ENCODE peak calls at places on chromosomes 7 and 10, in six cellular contexts. C is cardiac muscle cell; R is A549; Y is effector memory CD4-positive, alpha-beta T cell; M is fibroblast of lung; X is mesendoderm. Q is an unnamed sample.

GRCh38 chr10:93346712-93347111 is 135.4 kb downstream of the MYOF start:
- DNase-seq in M (peak; percentile 14), Y (no peak), C (no peak), R (no peak), X (peak; percentile 85), Q (no peak)

GRCh38 chr10:131346456-131346855 is 34.9 kb upstream of the TCERG1L start:
- DNase-seq in X (no peak), M (no peak), R (no peak), Y (no peak), C (no peak), Q (no peak)

GRCh38 chr10:131573256-131574215 is 262.0 kb upstream of the TCERG1L start:
- DNase-seq in M (no peak), X (no peak), C (no peak), Y (no peak), R (no peak), Q (no peak)

GRCh38 chr7:106767498-106768323 is 97.4 kb upstream of the PIK3CG start:
- DNase-seq in Y (no peak), X (no peak), C (no peak), M (peak; percentile 41), R (no peak), Q (no peak)

GRCh38 chr10:48765527-48765926 is 80.9 kb downstream of the WDFY4 start:
- DNase-seq in R (no peak), C (no peak), M (no peak), X (no peak), Y (no peak), Q (no peak)

GRCh38 chr10:107427021-107427420 is 262.5 kb upstream of the SORCS1 start:
- DNase-seq in M (no peak), C (no peak), R (no peak), X (no peak), Y (no peak), Q (no peak)

GRCh38 chr7:136018104-136018503 is 40.9 kb upstream of the MTPN start:
- DNase-seq in M (peak; percentile 35), X (no peak), Y (no peak), C (no peak), R (no peak), Q (no peak)

GRCh38 chr7:91182819-91183405 is 81.3 kb upstream of the FZD1 start:
- DNase-seq in X (no peak), C (no peak), R (no peak), M (peak; percentile 98), Y (no peak), Q (no peak)

GRCh38 chr10:29804025-29804852 is 169.5 kb upstream of the SVIL start:
- DNase-seq in Y (no peak), R (peak; percentile 82), X (no peak), C (no peak), M (peak; percentile 92), Q (peak; percentile 66)

GRCh38 chr10:44932338-44933116 is 21.4 kb downstream of the TMEM72 start:
- DNase-seq in X (peak; percentile 88), Y (peak; percentile 50), R (peak; percentile 36), C (peak; percentile 93), M (peak; percentile 68), Q (peak; percentile 56)

GRCh38 chr7:119123326-119123725 is 898.8 kb downstream of the ANKRD7 start:
- DNase-seq in Y (no peak), C (no peak), R (no peak), M (no peak), X (no peak), Q (no peak)

GRCh38 chr10:8053446-8054242 is 844 bp upstream of the GATA3 start:
- DNase-seq in M (peak; percentile 77), Y (peak; percentile 88), C (peak; percentile 97), R (peak; percentile 92), X (peak; percentile 95), Q (peak; percentile 55)

GRCh38 chr10:70132098-70133029 is at the start of gene AIFM2:
- DNase-seq in Y (no peak), R (peak; percentile 92), M (peak; percentile 71), C (peak; percentile 76), X (peak; percentile 78), Q (peak; percentile 40)

GRCh38 chr10:116787893-116788665 is 45.7 kb upstream of the HSPA12A start:
- DNase-seq in M (peak; percentile 63), X (peak; percentile 81), R (peak; percentile 49), C (peak; percentile 86), Y (peak; percentile 44), Q (peak; percentile 58)

GRCh38 chr7:81577642-81578349 is 192.1 kb downstream of the HGF start:
- DNase-seq in R (no peak), C (no peak), Y (no peak), X (no peak), M (no peak), Q (no peak)

GRCh38 chr10:921471-922414 is 9.8 kb downstream of the LARP4B start:
- DNase-seq in R (no peak), Y (no peak), X (no peak), C (no peak), M (peak; percentile 89), Q (no peak)

GRCh38 chr10:4780782-4781181 is 45.2 kb upstream of the AKR1E2 start:
- DNase-seq in X (peak; percentile 14), Y (no peak), M (peak; percentile 77), R (no peak), C (no peak), Q (no peak)

GRCh38 chr10:81013771-81014170 is 476.1 kb downstream of the SH2D4B start:
- DNase-seq in C (no peak), Y (no peak), X (no peak), M (no peak), R (no peak), Q (no peak)

GRCh38 chr7:129376076-129376777 is 58.0 kb upstream of the STRIP2 start:
- DNase-seq in R (peak; percentile 65), C (peak; percentile 56), M (peak; percentile 13), X (peak; percentile 38), Y (no peak), Q (peak; percentile 32)

GRCh38 chr7:26159243-26159642 is 7.2 kb downstream of the NFE2L3 start:
- DNase-seq in X (peak; percentile 74), M (peak; percentile 55), C (no peak), R (no peak), Y (no peak), Q (no peak)

GRCh38 chr7:17139081-17139480 is 159.4 kb upstream of the AHR start:
- DNase-seq in C (no peak), Y (no peak), R (no peak), X (no peak), M (no peak), Q (no peak)

GRCh38 chr7:48298779-48299178 is 127.5 kb downstream of the ABCA13 start:
- DNase-seq in M (peak; percentile 83), X (peak; percentile 5), Y (no peak), C (no peak), R (no peak), Q (no peak)

GRCh38 chr7:157508477-157508881 is 171.7 kb downstream of the DNAJB6 start:
- DNase-seq in X (no peak), M (no peak), Y (no peak), C (no peak), R (no peak), Q (no peak)

GRCh38 chr7:22787936-22788335 is 34.7 kb downstream of the TOMM7 start:
- DNase-seq in C (no peak), X (no peak), R (no peak), Y (no peak), M (peak; percentile 36), Q (no peak)

GRCh38 chr7:157522189-157522588 is 185.4 kb downstream of the DNAJB6 start:
- DNase-seq in M (no peak), X (no peak), C (no peak), Y (no peak), R (no peak), Q (no peak)

GRCh38 chr10:34565934-34566333 is 249.2 kb downstream of the PARD3 start:
- DNase-seq in C (no peak), Y (no peak), M (peak; percentile 84), R (no peak), X (peak; percentile 52), Q (no peak)

GRCh38 chr10:88315746-88316145 is 267.4 kb downstream of the RNLS start:
- DNase-seq in M (no peak), X (no peak), R (no peak), C (no peak), Y (no peak), Q (no peak)

DNA sequence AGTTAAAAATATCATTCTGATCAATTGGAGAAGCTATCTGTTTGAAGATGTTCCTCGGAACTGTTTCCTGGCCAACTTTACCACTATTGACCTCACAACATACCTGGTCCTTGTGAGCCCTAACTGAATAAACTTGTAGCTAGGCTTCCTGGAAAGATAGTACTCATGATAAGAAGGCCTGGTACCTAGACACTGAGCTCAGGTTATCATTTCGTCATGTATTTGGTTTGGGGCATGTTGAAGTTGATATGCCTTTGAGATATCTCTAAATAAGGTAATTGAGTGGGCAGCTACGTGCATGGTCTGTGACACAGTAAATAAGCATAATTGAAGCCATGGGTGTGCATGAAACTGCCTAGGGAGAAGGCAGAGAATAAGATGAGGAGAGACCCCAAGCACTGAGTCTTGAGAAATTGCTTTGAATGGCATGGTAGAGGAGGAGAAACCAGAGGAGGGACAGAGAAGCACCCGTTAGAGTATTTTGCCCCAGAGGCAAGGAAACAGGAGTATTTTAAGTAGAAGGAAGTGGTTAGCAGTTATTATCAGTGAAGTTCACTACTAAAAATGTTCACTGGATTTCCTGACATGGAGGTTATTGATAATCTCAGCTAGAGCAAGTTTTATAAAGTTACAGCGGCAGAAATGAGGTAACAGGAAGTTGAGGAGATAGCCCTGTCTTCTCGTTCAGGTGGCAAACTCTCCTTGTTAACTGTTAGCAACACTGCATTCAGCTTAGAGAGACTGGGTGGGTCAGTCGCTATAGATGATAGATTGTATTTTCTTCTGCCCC is 55.6 kb downstream of the CC2D2B start:
- DNase-seq in X (no peak), R (no peak), Y (no peak), M (no peak), C (no peak), Q (no peak)
- H3K27ac ChIP-seq in X (no peak overlapping the region), R (no peak overlapping the region), Y (no peak overlapping the region), M (no peak overlapping the region), C (no peak overlapping the region), Q (no peak overlapping the region)

GRCh38 chr10:127920319-127921074 is 13.6 kb downstream of the PTPRE start:
- DNase-seq in Y (no peak), M (no peak), C (no peak), X (no peak), R (no peak), Q (no peak)
- H3K27ac ChIP-seq in Y (no peak overlapping the region), M (peak overlapping the region; percentile 22), C (no peak overlapping the region), X (no peak overlapping the region), R (no peak overlapping the region), Q (no peak overlapping the region)

GRCh38 chr10:17215782-17216122 is 12.3 kb upstream of the VIM start:
- DNase-seq in C (no peak), Y (no peak), X (no peak), M (no peak), R (no peak), Q (no peak)
- H3K27ac ChIP-seq in C (no peak overlapping the region), Y (peak overlapping the region; percentile 51), X (no peak overlapping the region), M (peak overlapping the region; percentile 96), R (peak overlapping the region; percentile 55), Q (peak overlapping the region; percentile 46)

GRCh38 chr10:58027431-58027830 is 240.3 kb downstream of the IPMK start:
- DNase-seq in Y (no peak), X (no peak), C (no peak), R (no peak), M (peak; percentile 53), Q (no peak)

GRCh38 chr10:58019863-58020537 is 247.7 kb downstream of the IPMK start:
- DNase-seq in R (no peak), X (no peak), C (no peak), Y (no peak), M (no peak), Q (no peak)

GRCh38 chr10:58028597-58029366 is 238.9 kb downstream of the IPMK start:
- DNase-seq in M (peak; percentile 88), X (no peak), Y (no peak), C (no peak), R (no peak), Q (no peak)

GRCh38 chr10:58026036-58026435 is 241.7 kb downstream of the IPMK start:
- DNase-seq in M (no peak), Y (no peak), X (no peak), C (no peak), R (no peak), Q (no peak)

GRCh38 chr10:58023341-58024073 is 244.2 kb downstream of the IPMK start:
- DNase-seq in R (peak; percentile 57), C (no peak), M (peak; percentile 94), Y (no peak), X (peak; percentile 22), Q (no peak)
- H3K27ac ChIP-seq in R (peak overlapping the region; percentile 75), C (no peak overlapping the region), M (peak overlapping the region; percentile 72), Y (no peak overlapping the region), X (no peak overlapping the region), Q (peak overlapping the region; percentile 38)